ENCODE peak calls at places on chromosome 6, in nine cellular contexts. One of them, this sample, is unnamed.

GRCh38 chr6:136365781-136366354 is 76.2 kb upstream of the BCLAF1 start:
- DNase-seq in GM06990: peak
- DNase-seq in cardiac fibroblast: no peak
- DNase-seq in GM12865: peak
- DNase-seq in HCT116: no peak
- DNase-seq in type B pancreatic cell: no peak
- DNase-seq in upper lobe of left lung: peak
- DNase-seq in H9: no peak
- DNase-seq in A673: no peak
- DNase-seq in this sample: no peak

GRCh38 chr6:148231572-148231971 is 111.1 kb upstream of the SASH1 start:
- DNase-seq in HCT116: no peak
- DNase-seq in GM12865: no peak
- DNase-seq in type B pancreatic cell: no peak
- DNase-seq in upper lobe of left lung: no peak
- DNase-seq in H9: no peak
- DNase-seq in GM06990: no peak
- DNase-seq in cardiac fibroblast: peak
- DNase-seq in A673: no peak
- DNase-seq in this sample: no peak

GRCh38 chr6:113220832-113221231 is 636.3 kb upstream of the MARCKS start:
- DNase-seq in type B pancreatic cell: no peak
- DNase-seq in GM06990: no peak
- DNase-seq in H9: no peak
- DNase-seq in A673: no peak
- DNase-seq in cardiac fibroblast: no peak
- DNase-seq in upper lobe of left lung: no peak
- DNase-seq in GM12865: no peak
- DNase-seq in HCT116: no peak
- DNase-seq in this sample: no peak

GRCh38 chr6:144161970-144162369 is 11.7 kb downstream of the STX11 start:
- DNase-seq in H9: no peak
- DNase-seq in GM06990: no peak
- DNase-seq in upper lobe of left lung: no peak
- DNase-seq in type B pancreatic cell: no peak
- DNase-seq in HCT116: no peak
- DNase-seq in A673: no peak
- DNase-seq in cardiac fibroblast: no peak
- DNase-seq in GM12865: no peak
- DNase-seq in this sample: no peak

GRCh38 chr6:170130201-170130621 is 160.7 kb downstream of the DLL1 start:
- DNase-seq in upper lobe of left lung: peak
- DNase-seq in type B pancreatic cell: peak
- DNase-seq in A673: no peak
- DNase-seq in GM06990: no peak
- DNase-seq in H9: no peak
- DNase-seq in GM12865: no peak
- DNase-seq in HCT116: no peak
- DNase-seq in cardiac fibroblast: no peak
- DNase-seq in this sample: no peak

GRCh38 chr6:7998103-7998725 is 66.0 kb downstream of the BLOC1S5 start:
- DNase-seq in H9: no peak
- DNase-seq in A673: no peak
- DNase-seq in GM06990: no peak
- DNase-seq in upper lobe of left lung: no peak
- DNase-seq in cardiac fibroblast: peak
- DNase-seq in type B pancreatic cell: no peak
- DNase-seq in GM12865: no peak
- DNase-seq in HCT116: no peak
- DNase-seq in this sample: no peak

GRCh38 chr6:26233608-26234420 is 131.2 kb upstream of the BTN3A2 start:
- DNase-seq in A673: peak
- DNase-seq in HCT116: no peak
- DNase-seq in GM06990: peak
- DNase-seq in GM12865: peak
- DNase-seq in type B pancreatic cell: no peak
- DNase-seq in cardiac fibroblast: peak
- DNase-seq in H9: peak
- DNase-seq in upper lobe of left lung: peak
- DNase-seq in this sample: no peak

GRCh38 chr6:133240511-133241087 is 558 bp upstream of the EYA4 start:
- DNase-seq in cardiac fibroblast: peak
- DNase-seq in HCT116: no peak
- DNase-seq in upper lobe of left lung: no peak
- DNase-seq in GM06990: no peak
- DNase-seq in H9: peak
- DNase-seq in type B pancreatic cell: peak
- DNase-seq in GM12865: no peak
- DNase-seq in A673: peak
- DNase-seq in this sample: peak

GRCh38 chr6:20931093-20931492 is 396.8 kb downstream of the CDKAL1 start:
- DNase-seq in HCT116: no peak
- DNase-seq in type B pancreatic cell: no peak
- DNase-seq in upper lobe of left lung: no peak
- DNase-seq in A673: peak
- DNase-seq in H9: no peak
- DNase-seq in GM06990: no peak
- DNase-seq in cardiac fibroblast: peak
- DNase-seq in GM12865: no peak
- DNase-seq in this sample: no peak

GRCh38 chr6:17202526-17202925 is 78.6 kb upstream of the RBM24 start:
- DNase-seq in upper lobe of left lung: no peak
- DNase-seq in GM06990: no peak
- DNase-seq in cardiac fibroblast: no peak
- DNase-seq in HCT116: no peak
- DNase-seq in A673: no peak
- DNase-seq in H9: no peak
- DNase-seq in type B pancreatic cell: no peak
- DNase-seq in GM12865: no peak
- DNase-seq in this sample: no peak

GRCh38 chr6:38375341-38375740 is 264.4 kb downstream of the BTBD9 start:
- DNase-seq in GM06990: no peak
- DNase-seq in GM12865: no peak
- DNase-seq in type B pancreatic cell: no peak
- DNase-seq in A673: no peak
- DNase-seq in upper lobe of left lung: no peak
- DNase-seq in H9: no peak
- DNase-seq in HCT116: no peak
- DNase-seq in cardiac fibroblast: no peak
- DNase-seq in this sample: no peak

GRCh38 chr6:143742070-143742954 is 64.5 kb downstream of the PHACTR2 start:
- DNase-seq in type B pancreatic cell: no peak
- DNase-seq in upper lobe of left lung: no peak
- DNase-seq in cardiac fibroblast: peak
- DNase-seq in GM12865: no peak
- DNase-seq in HCT116: no peak
- DNase-seq in GM06990: no peak
- DNase-seq in H9: no peak
- DNase-seq in A673: no peak
- DNase-seq in this sample: no peak

GRCh38 chr6:150550244-150550643 is 49.4 kb upstream of the PLEKHG1 start:
- DNase-seq in H9: no peak
- DNase-seq in cardiac fibroblast: no peak
- DNase-seq in A673: no peak
- DNase-seq in GM06990: no peak
- DNase-seq in HCT116: no peak
- DNase-seq in GM12865: no peak
- DNase-seq in type B pancreatic cell: no peak
- DNase-seq in upper lobe of left lung: no peak
- DNase-seq in this sample: no peak

DNA sequence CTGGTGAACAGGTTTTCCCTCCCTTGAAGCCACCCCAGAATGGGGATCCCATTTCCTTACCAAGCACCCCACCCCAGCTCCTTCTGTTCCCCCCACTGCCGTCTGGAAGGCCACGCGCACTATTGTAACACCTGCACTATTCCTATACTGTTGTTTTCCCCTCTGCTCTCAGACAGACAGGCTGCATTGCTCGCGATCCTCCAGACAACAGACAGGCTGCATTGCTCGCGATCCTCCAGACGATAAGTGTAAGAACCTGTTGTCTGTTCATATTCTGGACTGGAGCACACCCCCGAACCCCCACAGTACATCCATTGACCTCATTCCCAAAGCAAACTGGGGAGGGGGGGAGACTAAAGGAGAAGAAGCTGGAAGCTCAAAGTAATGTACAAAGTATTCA is 72.7 kb downstream of the LY86 start:
- DNase-seq in H9: no peak
- DNase-seq in HCT116: no peak
- DNase-seq in type B pancreatic cell: no peak
- DNase-seq in cardiac fibroblast: no peak
- DNase-seq in A673: no peak
- DNase-seq in upper lobe of left lung: no peak
- DNase-seq in GM12865: no peak
- DNase-seq in GM06990: no peak
- DNase-seq in this sample: no peak
- TF ChIP-seq CTCF in H9: no peak
- TF ChIP-seq CTCF in HCT116: no peak
- TF ChIP-seq CTCF in type B pancreatic cell: no peak
- TF ChIP-seq CTCF in cardiac fibroblast: no peak
- TF ChIP-seq CTCF in A673: no peak
- TF ChIP-seq CTCF in upper lobe of left lung: no peak
- TF ChIP-seq CTCF in GM12865: no peak
- TF ChIP-seq CTCF in GM06990: no peak
- TF ChIP-seq CTCF in this sample: no peak

GRCh38 chr6:2354138-2354491 is 108.7 kb upstream of the GMDS start:
- DNase-seq in A673: no peak
- DNase-seq in HCT116: no peak
- DNase-seq in GM12865: no peak
- DNase-seq in type B pancreatic cell: no peak
- DNase-seq in cardiac fibroblast: no peak
- DNase-seq in upper lobe of left lung: no peak
- DNase-seq in H9: no peak
- DNase-seq in GM06990: no peak
- DNase-seq in this sample: no peak
- TF ChIP-seq CTCF in A673: no peak
- TF ChIP-seq CTCF in HCT116: no peak
- TF ChIP-seq CTCF in GM12865: no peak
- TF ChIP-seq CTCF in type B pancreatic cell: peak
- TF ChIP-seq CTCF in cardiac fibroblast: no peak
- TF ChIP-seq CTCF in upper lobe of left lung: no peak
- TF ChIP-seq CTCF in H9: no peak
- TF ChIP-seq CTCF in GM06990: no peak
- TF ChIP-seq CTCF in this sample: no peak

GRCh38 chr6:121884621-121885020 is 449.2 kb downstream of the GJA1 start:
- DNase-seq in HCT116: no peak
- DNase-seq in H9: no peak
- DNase-seq in GM12865: no peak
- DNase-seq in type B pancreatic cell: no peak
- DNase-seq in cardiac fibroblast: no peak
- DNase-seq in GM06990: no peak
- DNase-seq in A673: no peak
- DNase-seq in upper lobe of left lung: no peak
- DNase-seq in this sample: no peak
- TF ChIP-seq CTCF in HCT116: no peak
- TF ChIP-seq CTCF in H9: no peak
- TF ChIP-seq CTCF in GM12865: no peak
- TF ChIP-seq CTCF in type B pancreatic cell: no peak
- TF ChIP-seq CTCF in cardiac fibroblast: no peak
- TF ChIP-seq CTCF in GM06990: no peak
- TF ChIP-seq CTCF in A673: no peak
- TF ChIP-seq CTCF in upper lobe of left lung: no peak
- TF ChIP-seq CTCF in this sample: no peak

DNA sequence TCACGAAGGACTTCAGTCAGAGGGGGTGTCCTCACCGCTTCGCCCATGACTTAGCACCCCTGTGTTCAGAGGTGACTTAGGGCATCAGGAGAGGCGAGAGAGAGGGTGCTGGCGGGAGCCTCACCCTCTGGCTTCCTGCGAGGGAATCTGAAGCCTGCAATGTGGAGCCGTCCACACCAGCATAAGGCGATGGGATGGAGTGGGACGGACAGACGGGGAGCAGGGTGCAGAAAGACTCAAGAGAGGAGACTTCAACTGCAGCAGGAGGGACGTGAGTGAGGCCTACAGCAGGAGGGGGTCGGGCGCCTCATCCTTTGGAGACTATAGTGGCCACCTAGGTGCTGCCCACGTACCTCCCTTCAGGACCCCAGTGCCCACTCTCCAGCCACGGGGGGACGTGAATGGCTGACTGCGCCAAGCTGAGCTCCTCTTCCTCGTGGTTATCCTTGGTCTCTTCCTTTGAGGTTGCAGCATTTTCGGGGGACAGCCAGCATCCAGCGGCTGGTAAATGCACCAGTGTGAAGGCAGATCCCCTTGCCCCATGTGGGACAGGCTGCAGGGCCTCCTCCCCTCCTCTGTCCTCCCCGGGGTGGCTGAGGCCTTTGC is 26.9 kb upstream of the MLN start:
- DNase-seq in GM12865: no peak
- DNase-seq in GM06990: no peak
- DNase-seq in cardiac fibroblast: no peak
- DNase-seq in H9: no peak
- DNase-seq in type B pancreatic cell: no peak
- DNase-seq in HCT116: no peak
- DNase-seq in upper lobe of left lung: no peak
- DNase-seq in A673: no peak
- DNase-seq in this sample: no peak
- TF ChIP-seq CTCF in GM12865: no peak
- TF ChIP-seq CTCF in GM06990: no peak
- TF ChIP-seq CTCF in cardiac fibroblast: no peak
- TF ChIP-seq CTCF in H9: no peak
- TF ChIP-seq CTCF in type B pancreatic cell: no peak
- TF ChIP-seq CTCF in HCT116: no peak
- TF ChIP-seq CTCF in upper lobe of left lung: no peak
- TF ChIP-seq CTCF in A673: no peak
- TF ChIP-seq CTCF in this sample: no peak

This sample was measured in nephron progenitor cell.